ENCODE peak calls at places on chromosomes 5 and 9, in eight cellular contexts. Q, D, X, O, M, R, L and P are unnamed samples.

GRCh38 chr5:178533136-178533535 is 57.1 kb downstream of the COL23A1 start:
- DNase-seq in Q (no peak), D (no peak), X (no peak), O (no peak), M (no peak), R (no peak), L (no peak), P (no peak)

GRCh38 chr9:134301387-134302129 is 24.7 kb upstream of the RXRA start:
- DNase-seq in Q (peak; percentile 27), D (no peak), X (no peak), O (no peak), M (no peak), R (no peak), L (no peak), P (no peak)

GRCh38 chr5:14773588-14773987 is 98.0 kb downstream of the ANKH start:
- DNase-seq in Q (no peak), D (no peak), X (no peak), O (no peak), M (no peak), R (no peak), L (no peak), P (no peak)

GRCh38 chr9:105307731-105308130 is 63.3 kb downstream of the SLC44A1 start:
- DNase-seq in Q (no peak), D (no peak), X (no peak), O (no peak), M (no peak), R (no peak), L (no peak), P (no peak)

GRCh38 chr5:111857633-111858032 is 100.6 kb upstream of the NREP start:
- DNase-seq in Q (no peak), D (no peak), X (no peak), O (no peak), M (no peak), R (no peak), L (no peak), P (no peak)

GRCh38 chr5:93582677-93583524 is at the start of gene NR2F1:
- DNase-seq in Q (peak; percentile 80), D (no peak), X (peak; percentile 79), O (peak; percentile 47), M (no peak), R (peak; percentile 99), L (no peak), P (peak; percentile 55)

GRCh38 chr9:99118782-99119466 is 14.0 kb downstream of the TGFBR1 start:
- DNase-seq in Q (no peak), D (no peak), X (no peak), O (no peak), M (no peak), R (no peak), L (no peak), P (peak; percentile 33)

GRCh38 chr5:173615884-173616576 is 420 bp downstream of the BOD1 start:
- DNase-seq in Q (peak; percentile 72), D (peak; percentile 60), X (peak; percentile 78), O (peak; percentile 60), M (peak; percentile 49), R (peak; percentile 81), L (peak; percentile 93), P (peak; percentile 70)

GRCh38 chr5:607541-608285 is 4.4 kb upstream of the CEP72 start:
- DNase-seq in Q (no peak), D (no peak), X (no peak), O (peak; percentile 48), M (peak; percentile 54), R (no peak), L (peak; percentile 79), P (peak; percentile 31)

GRCh38 chr9:113131689-113132151 is 19.1 kb upstream of the SLC31A2 start:
- DNase-seq in Q (no peak), D (no peak), X (peak; percentile 33), O (peak; percentile 37), M (no peak), R (peak; percentile 28), L (no peak), P (no peak)

GRCh38 chr9:128685636-128686489 is 3.2 kb upstream of the SET start:
- DNase-seq in Q (no peak), D (no peak), X (no peak), O (peak; percentile 54), M (no peak), R (no peak), L (peak; percentile 80), P (peak; percentile 68)

GRCh38 chr9:32579706-32580331 is 6.9 kb upstream of the NDUFB6 start:
- DNase-seq in Q (peak; percentile 45), D (peak; percentile 66), X (peak; percentile 60), O (peak; percentile 82), M (no peak), R (peak; percentile 67), L (no peak), P (peak; percentile 74)

DNA sequence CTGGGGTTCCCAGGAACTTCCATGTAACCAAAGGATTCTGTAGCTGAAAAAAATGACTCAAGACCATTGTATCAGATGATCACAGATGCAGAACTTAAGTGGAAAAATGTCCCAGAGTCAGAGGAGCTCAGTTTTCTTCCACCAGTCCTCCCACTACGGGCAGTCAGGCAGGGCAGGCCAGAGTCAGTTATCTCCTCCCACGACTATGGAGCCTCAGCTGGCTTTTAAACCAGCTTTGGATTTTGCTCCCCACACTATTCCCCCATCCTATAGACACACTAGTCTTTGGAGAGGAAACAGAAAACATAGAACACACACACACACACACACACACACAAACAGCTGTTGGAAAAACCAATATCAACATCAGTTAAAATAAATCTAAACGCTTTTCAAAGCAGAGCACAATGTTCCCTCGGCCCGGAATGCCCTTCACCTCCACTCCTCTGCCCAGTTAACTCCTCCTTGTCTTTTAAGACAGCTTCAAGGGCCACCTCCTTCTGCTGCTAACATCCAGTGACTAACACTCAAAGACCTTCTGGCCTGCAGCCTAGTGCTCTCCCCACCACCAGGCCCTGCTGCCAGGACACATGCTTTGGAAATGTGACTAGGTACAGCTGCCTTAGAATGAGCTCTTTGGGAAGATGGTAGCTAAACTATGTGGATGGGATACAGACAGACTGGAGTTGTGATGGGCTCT is 56.8 kb downstream of the NIPAL4 start:
- DNase-seq in Q (no peak), D (no peak), X (no peak), O (no peak), M (no peak), R (no peak), L (no peak), P (peak; percentile 39)
- TF ChIP-seq POLR2AphosphoS5 in Q (peak; percentile 59), D (no peak), X (no peak), O (peak; percentile 77), M (no peak), R (no peak), L (no peak), P (peak; percentile 73)

GRCh38 chr5:110335361-110336046 is 391.0 kb downstream of the TMEM232 start:
- DNase-seq in Q (no peak), D (no peak), X (no peak), O (no peak), M (no peak), R (no peak), L (no peak), P (no peak)

GRCh38 chr5:110343616-110344015 is 382.9 kb downstream of the TMEM232 start:
- DNase-seq in Q (no peak), D (no peak), X (no peak), O (no peak), M (no peak), R (no peak), L (no peak), P (no peak)

GRCh38 chr5:110339399-110339798 is 387.1 kb downstream of the TMEM232 start:
- DNase-seq in Q (no peak), D (no peak), X (no peak), O (no peak), M (no peak), R (no peak), L (no peak), P (no peak)

GRCh38 chr5:110342683-110343082 is 383.8 kb downstream of the TMEM232 start:
- DNase-seq in Q (no peak), D (no peak), X (no peak), O (no peak), M (no peak), R (no peak), L (no peak), P (no peak)

DNA sequence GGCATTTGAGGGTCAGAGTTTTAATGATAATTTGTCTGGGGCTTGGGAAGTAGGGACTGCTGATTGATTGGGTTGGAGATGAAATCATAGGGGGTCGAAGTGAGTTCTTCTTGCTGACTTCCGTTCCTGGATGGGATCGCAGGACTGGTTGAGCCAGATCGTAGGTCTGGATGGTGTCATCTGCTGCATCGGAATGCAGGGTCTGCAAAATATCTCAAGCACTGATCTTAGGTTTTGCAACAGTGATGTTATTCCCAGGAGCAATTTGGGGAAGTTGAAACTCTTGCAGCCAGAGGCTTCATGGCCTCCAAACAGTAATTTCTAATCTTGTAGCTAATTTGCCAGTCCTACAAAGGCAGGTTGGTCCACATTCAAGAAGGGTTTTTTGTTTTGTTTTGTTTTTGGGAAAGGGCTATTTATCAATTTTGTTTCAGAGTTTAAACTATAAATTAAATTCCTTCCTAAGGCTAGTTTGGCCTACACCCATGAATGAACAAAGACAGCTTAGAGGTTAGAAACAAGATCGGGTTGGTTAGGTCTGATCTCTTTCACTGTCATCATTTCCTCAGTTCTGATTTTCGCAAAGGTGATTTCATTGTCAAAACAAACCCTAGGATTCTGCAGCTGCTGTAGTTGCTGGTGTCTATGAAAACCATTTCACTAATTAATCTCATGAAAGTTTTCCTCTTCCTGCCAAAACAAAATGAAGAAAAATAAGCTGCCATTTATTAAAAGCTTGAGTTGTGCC is 388.0 kb downstream of the TMEM232 start:
- DNase-seq in Q (no peak), D (no peak), X (no peak), O (no peak), M (no peak), R (no peak), L (no peak), P (no peak)
- TF ChIP-seq POLR2AphosphoS5 in Q (no peak), D (no peak), X (no peak), O (peak; percentile 58), M (no peak), R (no peak), L (no peak), P (peak; percentile 67)

DNA sequence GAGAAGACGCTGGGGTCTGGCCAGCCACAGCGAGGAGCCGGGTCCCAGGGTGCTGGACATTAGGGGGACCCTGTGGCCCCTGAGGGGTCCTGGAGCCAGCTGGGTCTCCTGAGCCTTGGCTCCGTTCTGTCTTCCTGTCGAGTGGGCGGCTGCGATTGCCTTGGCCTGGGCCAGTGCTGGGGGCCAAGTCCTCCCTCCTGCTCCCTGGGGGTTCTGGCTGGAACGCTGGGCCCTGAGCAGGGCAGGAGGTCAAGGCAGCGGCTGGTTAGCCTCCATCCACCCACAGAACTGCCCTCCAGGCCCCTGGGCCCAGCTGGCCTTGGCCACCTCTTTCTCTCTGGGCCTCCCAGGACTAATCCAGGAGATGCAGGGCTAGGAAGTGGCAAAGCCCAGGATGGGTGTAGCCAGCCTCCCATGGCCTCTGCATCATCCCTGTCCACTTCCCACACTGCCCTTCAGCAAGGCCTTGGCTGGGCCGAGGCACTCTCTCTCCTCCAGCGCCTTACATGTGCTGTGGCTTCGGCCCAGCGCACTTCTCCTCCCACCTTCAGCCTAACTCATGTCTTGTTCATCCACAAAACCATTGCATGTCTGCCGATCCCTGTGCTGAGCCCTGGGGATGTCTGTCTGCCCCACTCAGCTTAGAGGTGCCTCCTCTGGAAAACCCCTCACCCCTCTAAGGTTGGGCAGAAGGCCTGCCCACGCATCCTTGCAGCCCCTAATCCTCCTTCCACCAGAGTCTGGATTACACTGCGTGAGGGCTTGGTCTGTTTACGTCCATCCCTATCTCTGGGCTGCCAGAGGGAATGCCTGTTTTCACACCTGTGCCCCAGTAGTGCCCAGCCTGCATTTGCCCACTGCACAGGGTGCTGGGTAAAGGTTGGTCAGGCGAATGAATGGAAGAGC is 5.0 kb downstream of the LAMC3 start:
- DNase-seq in Q (no peak), D (no peak), X (no peak), O (no peak), M (no peak), R (no peak), L (peak; percentile 71), P (no peak)
- TF ChIP-seq POLR2AphosphoS5 in Q (no peak), D (no peak), X (no peak), O (no peak), M (no peak), R (no peak), L (no peak), P (no peak)

GRCh38 chr9:114786251-114786650 is 19.6 kb downstream of the TNFSF15 start:
- DNase-seq in Q (no peak), D (no peak), X (no peak), O (no peak), M (no peak), R (peak; percentile 48), L (no peak), P (no peak)
- TF ChIP-seq POLR2AphosphoS5 in Q (no peak), D (no peak), X (no peak), O (peak; percentile 8), M (no peak), R (no peak), L (no peak), P (peak; percentile 42)